ENCODE peak calls at places on chromosomes 2 and 18, in nine cellular contexts. C, N, E, J, X, V, S, G and Y are unnamed samples.

GRCh38 chr2:164974221-164974620 is 18.9 kb upstream of the SLC38A11 start:
- DNase-seq in C (no peak), N (no peak), E (no peak), J (no peak), X (no peak), V (no peak), S (peak), G (no peak), Y (no peak)

GRCh38 chr2:28160986-28161425 is 231.7 kb upstream of the FOSL2 start:
- DNase-seq in C (no peak), N (no peak), E (no peak), J (no peak), X (no peak), V (no peak), S (peak), G (peak), Y (no peak)

GRCh38 chr2:143177081-143177786 is 48.0 kb downstream of the ARHGAP15 start:
- DNase-seq in C (no peak), N (no peak), E (no peak), J (no peak), X (no peak), V (no peak), S (no peak), G (no peak), Y (no peak)

GRCh38 chr2:240481720-240482119 is 46.3 kb downstream of the GPC1 start:
- DNase-seq in C (no peak), N (no peak), E (no peak), J (no peak), X (no peak), V (peak), S (no peak), G (no peak), Y (no peak)

GRCh38 chr2:71454221-71455010 is 1.1 kb downstream of the DYSF start:
- DNase-seq in C (no peak), N (no peak), E (peak), J (no peak), X (no peak), V (no peak), S (no peak), G (no peak), Y (no peak)

GRCh38 chr2:3728104-3729054 is 25.0 kb downstream of the DCDC2C start:
- DNase-seq in C (peak), N (peak), E (no peak), J (no peak), X (no peak), V (no peak), S (peak), G (peak), Y (no peak)

GRCh38 chr2:184879671-184880070 is 281.3 kb downstream of the ZNF804A start:
- DNase-seq in C (no peak), N (no peak), E (no peak), J (no peak), X (no peak), V (no peak), S (peak), G (no peak), Y (no peak)

GRCh38 chr2:109526442-109526970 is 87.3 kb downstream of the SEPTIN10 start:
- DNase-seq in C (no peak), N (no peak), E (no peak), J (no peak), X (no peak), V (no peak), S (no peak), G (no peak), Y (no peak)

GRCh38 chr2:191638079-191638801 is 39.7 kb upstream of the NABP1 start:
- DNase-seq in C (no peak), N (peak), E (no peak), J (peak), X (no peak), V (no peak), S (peak), G (peak), Y (peak)

GRCh38 chr2:120673205-120673550 is 62.5 kb upstream of the GLI2 start:
- DNase-seq in C (no peak), N (no peak), E (no peak), J (no peak), X (no peak), V (no peak), S (no peak), G (no peak), Y (no peak)

GRCh38 chr2:186848873-186849578 is at the start of gene ZSWIM2:
- DNase-seq in C (no peak), N (peak), E (peak), J (peak), X (peak), V (peak), S (peak), G (peak), Y (peak)

GRCh38 chr18:6256521-6256920 is 158.2 kb downstream of the L3MBTL4 start:
- DNase-seq in C (no peak), N (no peak), E (no peak), J (peak), X (no peak), V (no peak), S (no peak), G (no peak), Y (no peak)

GRCh38 chr2:37324536-37324785 is 172 bp downstream of the PRKD3 start:
- DNase-seq in C (no peak), N (no peak), E (peak), J (peak), X (peak), V (peak), S (no peak), G (peak), Y (peak)

GRCh38 chr2:15842771-15843666 is 97.3 kb upstream of the MYCN start:
- DNase-seq in C (no peak), N (no peak), E (no peak), J (no peak), X (peak), V (no peak), S (no peak), G (no peak), Y (no peak)

GRCh38 chr2:6069354-6069753 is 377.2 kb downstream of the SOX11 start:
- DNase-seq in C (no peak), N (peak), E (no peak), J (no peak), X (no peak), V (no peak), S (no peak), G (no peak), Y (no peak)

GRCh38 chr18:43961713-43962112 is 684.4 kb upstream of the SYT4 start:
- DNase-seq in C (peak), N (no peak), E (no peak), J (no peak), X (no peak), V (no peak), S (no peak), G (no peak), Y (no peak)

GRCh38 chr2:165390875-165391274 is 78.6 kb upstream of the CSRNP3 start:
- DNase-seq in C (no peak), N (peak), E (no peak), J (no peak), X (no peak), V (no peak), S (no peak), G (no peak), Y (no peak)

GRCh38 chr2:27303093-27304025 is 4.9 kb downstream of the UCN start:
- DNase-seq in C (peak), N (peak), E (peak), J (peak), X (peak), V (no peak), S (peak), G (peak), Y (peak)

GRCh38 chr2:143629344-143629743 is 500.1 kb downstream of the ARHGAP15 start:
- DNase-seq in C (no peak), N (no peak), E (no peak), J (no peak), X (no peak), V (no peak), S (peak), G (no peak), Y (no peak)

GRCh38 chr2:120834206-120834605 is 98.5 kb downstream of the GLI2 start:
- DNase-seq in C (no peak), N (no peak), E (peak), J (no peak), X (no peak), V (no peak), S (no peak), G (no peak), Y (no peak)

GRCh38 chr18:79869591-79870368 is 72.0 kb downstream of the KCNG2 start:
- DNase-seq in C (no peak), N (no peak), E (no peak), J (no peak), X (no peak), V (no peak), S (no peak), G (no peak), Y (no peak)

GRCh38 chr2:102185347-102185746 is 1.5 kb upstream of the IL1RL2 start:
- DNase-seq in C (no peak), N (no peak), E (no peak), J (no peak), X (no peak), V (no peak), S (peak), G (peak), Y (no peak)

GRCh38 chr2:120442923-120443571 is 97.1 kb downstream of the INHBB start:
- DNase-seq in C (peak), N (no peak), E (no peak), J (peak), X (no peak), V (peak), S (no peak), G (no peak), Y (peak)

GRCh38 chr2:86044045-86044444 is 61.6 kb downstream of the POLR1A start:
- DNase-seq in C (no peak), N (no peak), E (no peak), J (no peak), X (no peak), V (no peak), S (no peak), G (no peak), Y (no peak)

GRCh38 chr2:39142012-39142346 is 21.1 kb upstream of the SOS1 start:
- DNase-seq in C (no peak), N (no peak), E (no peak), J (no peak), X (no peak), V (no peak), S (no peak), G (no peak), Y (no peak)

GRCh38 chr2:54981409-54981808 is 68.8 kb downstream of the RTN4 start:
- DNase-seq in C (no peak), N (no peak), E (no peak), J (peak), X (no peak), V (no peak), S (no peak), G (no peak), Y (no peak)

GRCh38 chr2:25699206-25699605 is 25.8 kb upstream of the DTNB start:
- DNase-seq in C (no peak), N (no peak), E (no peak), J (no peak), X (no peak), V (no peak), S (no peak), G (no peak), Y (no peak)

GRCh38 chr2:46689993-46690392 is 210.6 kb downstream of the TMEM247 start:
- DNase-seq in C (no peak), N (no peak), E (no peak), J (no peak), X (no peak), V (no peak), S (peak), G (peak), Y (no peak)

GRCh38 chr2:77552956-77553355 is 30.8 kb upstream of the LRRTM4 start:
- DNase-seq in C (no peak), N (peak), E (no peak), J (no peak), X (no peak), V (no peak), S (no peak), G (no peak), Y (no peak)

GRCh38 chr2:128408349-128409305 is 90.0 kb upstream of the HS6ST1 start:
- DNase-seq in C (no peak), N (no peak), E (peak), J (no peak), X (no peak), V (no peak), S (peak), G (peak), Y (no peak)

GRCh38 chr2:128320609-128321420 is 2.1 kb upstream of the HS6ST1 start:
- DNase-seq in C (no peak), N (no peak), E (no peak), J (no peak), X (no peak), V (no peak), S (no peak), G (no peak), Y (no peak)

GRCh38 chr2:128312411-128312810 is 6.3 kb downstream of the HS6ST1 start:
- DNase-seq in C (no peak), N (no peak), E (peak), J (no peak), X (no peak), V (peak), S (no peak), G (no peak), Y (peak)

GRCh38 chr2:98704499-98705332 is 26.2 kb downstream of the MGAT4A start:
- DNase-seq in C (no peak), N (peak), E (no peak), J (peak), X (no peak), V (no peak), S (no peak), G (no peak), Y (no peak)

GRCh38 chr2:130922417-130922816 is 85.7 kb downstream of the ARHGEF4 start:
- DNase-seq in C (no peak), N (no peak), E (no peak), J (no peak), X (no peak), V (no peak), S (no peak), G (no peak), Y (no peak)

GRCh38 chr2:221999702-222000101 is 299.1 kb downstream of the PAX3 start:
- DNase-seq in C (peak), N (no peak), E (no peak), J (no peak), X (no peak), V (no peak), S (no peak), G (no peak), Y (no peak)